ENCODE peak calls at places on chromosome 7, in nine cellular contexts. L is stimulated activated CD4-positive, alpha-beta T cell treated with anti-CD3 and anti-CD28 coated beads, Interleukin-4, amount 100 ng/mL, for 48 hours; I is suprapubic skin; H is HTR-8/SVneo; F is substantia nigra; N is mesenteric fat pad; Y is DMS 273 treated with DMSO at 0.1 percent for 48 hours; R is nucleus accumbens; J is AG09319. O is an unnamed sample.

GRCh38 chr7:45708046-45708950 is 134.1 kb downstream of the ADCY1 start:
- DNase-seq in I (no peak), R (no peak), L (no peak), N (peak), F (no peak), H (no peak), Y (no peak), J (no peak), O (no peak)

GRCh38 chr7:1124164-1124563 is 35.8 kb downstream of the ZFAND2A start:
- DNase-seq in J (no peak), Y (no peak), R (no peak), I (no peak), L (no peak), N (no peak), H (no peak), F (no peak), O (no peak)

GRCh38 chr7:159113056-159113455 is 31.6 kb downstream of the VIPR2 start:
- DNase-seq in N (no peak), F (no peak), Y (no peak), R (no peak), H (no peak), I (no peak), J (no peak), L (no peak), O (no peak)

GRCh38 chr7:271266-272107 is 18.5 kb upstream of the FOXL3 start:
- DNase-seq in H (no peak), R (no peak), J (no peak), N (no peak), F (no peak), L (no peak), Y (no peak), I (no peak), O (no peak)

GRCh38 chr7:19294629-19295028 is 149.4 kb upstream of the FERD3L start:
- DNase-seq in J (peak), F (no peak), R (no peak), I (no peak), Y (no peak), N (no peak), H (peak), L (no peak), O (no peak)

GRCh38 chr7:38312776-38313175 is 39.3 kb upstream of the TARP start:
- DNase-seq in N (no peak), H (no peak), J (no peak), R (no peak), Y (no peak), L (no peak), F (no peak), I (no peak), O (no peak)

GRCh38 chr7:133650067-133650466 is 397.2 kb downstream of the EXOC4 start:
- DNase-seq in F (no peak), Y (no peak), R (no peak), L (no peak), H (no peak), J (peak), I (no peak), N (no peak), O (no peak)

GRCh38 chr7:20958474-20958873 is 171.8 kb upstream of the SP8 start:
- DNase-seq in F (no peak), Y (peak), H (no peak), J (no peak), I (no peak), N (no peak), L (no peak), R (no peak), O (no peak)

GRCh38 chr7:119197872-119198527 is 973.5 kb downstream of the ANKRD7 start:
- DNase-seq in L (no peak), F (no peak), Y (peak), J (no peak), N (no peak), R (no peak), I (no peak), H (peak), O (peak)

GRCh38 chr7:140060788-140061606 is 1.8 kb downstream of the PARP12 start:
- DNase-seq in H (no peak), R (no peak), J (no peak), L (no peak), F (no peak), I (no peak), N (no peak), Y (peak), O (no peak)

GRCh38 chr7:51014811-51015210 is 232.1 kb upstream of the GRB10 start:
- DNase-seq in I (no peak), R (no peak), L (no peak), H (no peak), Y (no peak), F (no peak), J (no peak), N (no peak), O (no peak)

GRCh38 chr7:41303709-41304108 is 399.2 kb downstream of the INHBA start:
- DNase-seq in I (no peak), N (no peak), L (no peak), Y (no peak), J (no peak), H (no peak), F (no peak), R (no peak), O (no peak)

GRCh38 chr7:18503068-18503859 is 7.7 kb downstream of the HDAC9 start:
- DNase-seq in Y (no peak), I (no peak), N (no peak), J (no peak), H (no peak), L (no peak), F (no peak), R (no peak), O (no peak)

GRCh38 chr7:2163565-2163964 is 69.2 kb downstream of the MAD1L1 start:
- DNase-seq in H (no peak), F (no peak), J (no peak), I (no peak), L (no peak), N (no peak), R (no peak), Y (no peak), O (no peak)

GRCh38 chr7:21318190-21318915 is 109.5 kb upstream of the SP4 start:
- DNase-seq in I (no peak), L (no peak), N (no peak), R (no peak), H (peak), F (no peak), Y (no peak), J (no peak), O (no peak)

GRCh38 chr7:108109216-108109908 is 20.8 kb downstream of the LAMB4 start:
- DNase-seq in F (no peak), Y (peak), N (no peak), R (no peak), J (no peak), H (peak), L (no peak), I (no peak), O (no peak)

GRCh38 chr7:30840176-30841024 is 69.2 kb downstream of the MINDY4 start:
- DNase-seq in N (peak), J (no peak), F (no peak), L (no peak), I (no peak), Y (no peak), H (no peak), R (no peak), O (no peak)

GRCh38 chr7:27172823-27173411 is 1.2 kb downstream of the HOXA10 start:
- DNase-seq in F (no peak), N (peak), L (no peak), R (no peak), Y (no peak), H (no peak), J (no peak), I (peak), O (no peak)

GRCh38 chr7:135338151-135338550 is 104.5 kb downstream of the STRA8 start:
- DNase-seq in F (no peak), L (no peak), Y (no peak), J (no peak), R (no peak), I (no peak), H (no peak), N (no peak), O (no peak)

GRCh38 chr7:151503902-151504714 is 15.6 kb downstream of the RHEB start:
- DNase-seq in H (no peak), L (no peak), I (no peak), J (peak), F (peak), N (no peak), R (no peak), Y (no peak), O (no peak)

GRCh38 chr7:115009139-115009538 is 87.2 kb downstream of the MDFIC start:
- DNase-seq in Y (no peak), I (no peak), R (no peak), L (no peak), F (no peak), H (no peak), J (no peak), N (no peak), O (no peak)

GRCh38 chr7:103991406-103991805 is 1.9 kb upstream of the RELN start:
- DNase-seq in N (no peak), J (no peak), L (no peak), I (no peak), R (no peak), Y (no peak), H (no peak), F (no peak), O (no peak)

GRCh38 chr7:147999962-148000361 is 590.6 kb upstream of the C7orf33 start:
- DNase-seq in Y (no peak), R (no peak), J (no peak), L (no peak), N (no peak), I (no peak), H (no peak), F (no peak), O (no peak)

GRCh38 chr7:29239638-29240037 is 45.1 kb downstream of the CHN2 start:
- DNase-seq in Y (no peak), F (no peak), L (peak), N (no peak), J (no peak), R (no peak), H (no peak), I (no peak), O (no peak)

GRCh38 chr7:157785486-157786186 is 448.8 kb downstream of the DNAJB6 start:
- DNase-seq in H (no peak), J (no peak), L (no peak), R (no peak), Y (no peak), I (no peak), N (peak), F (no peak), O (no peak)

GRCh38 chr7:750111-750905 is 23.2 kb upstream of the PRKAR1B start:
- DNase-seq in H (no peak), J (no peak), Y (peak), R (no peak), L (no peak), F (no peak), N (no peak), I (peak), O (no peak)

GRCh38 chr7:107937514-107937913 is 46.5 kb downstream of the DLD start:
- DNase-seq in R (no peak), F (no peak), Y (no peak), J (no peak), L (no peak), H (no peak), N (no peak), I (no peak), O (no peak)

GRCh38 chr7:129213828-129214227 is 11.0 kb upstream of the AHCYL2 start:
- DNase-seq in H (no peak), F (no peak), R (no peak), J (no peak), Y (peak), L (no peak), N (no peak), I (no peak), O (peak)

GRCh38 chr7:1024331-1024761 is 20.0 kb upstream of the GPR146 start:
- DNase-seq in I (no peak), H (no peak), L (no peak), R (no peak), F (no peak), N (no peak), J (no peak), Y (no peak), O (no peak)

GRCh38 chr7:152341039-152341913 is 94.5 kb downstream of the KMT2C start:
- DNase-seq in Y (peak), H (peak), N (no peak), I (no peak), F (peak), J (peak), R (no peak), L (no peak), O (peak)

GRCh38 chr7:41096921-41097320 is 606.0 kb downstream of the INHBA start:
- DNase-seq in N (no peak), F (no peak), L (no peak), H (no peak), Y (no peak), R (no peak), J (no peak), I (no peak), O (no peak)

GRCh38 chr7:35593896-35594295 is 101.0 kb downstream of the HERPUD2 start:
- DNase-seq in H (no peak), F (no peak), L (peak), N (no peak), I (no peak), R (no peak), Y (no peak), J (no peak), O (no peak)

GRCh38 chr7:44631458-44632115 is 25.2 kb downstream of the OGDH start:
- DNase-seq in Y (no peak), F (no peak), H (no peak), R (no peak), J (no peak), N (no peak), I (no peak), L (no peak), O (no peak)

GRCh38 chr7:134448359-134449229 is 10.3 kb downstream of the AKR1B1 start:
- DNase-seq in Y (no peak), J (peak), N (no peak), H (no peak), F (no peak), R (no peak), L (no peak), I (no peak), O (no peak)